ENCODE peak calls at places on chromosomes 2 and 18, in seven cellular contexts. One of them, this sample, is unnamed.

GRCh38 chr2:159613515-159614336 is 2.6 kb downstream of the BAZ2B start:
- DNase-seq in MM.1S: peak
- DNase-seq in tibial nerve: no peak
- DNase-seq in AG09309: no peak
- DNase-seq in neural progenitor cell: no peak
- DNase-seq in HCT116: no peak
- DNase-seq in psoas muscle: no peak
- DNase-seq in this sample: no peak

GRCh38 chr18:9038277-9038871 is 64.1 kb upstream of the NDUFV2 start:
- DNase-seq in neural progenitor cell: no peak
- DNase-seq in AG09309: no peak
- DNase-seq in psoas muscle: no peak
- DNase-seq in HCT116: no peak
- DNase-seq in tibial nerve: no peak
- DNase-seq in MM.1S: no peak
- DNase-seq in this sample: no peak

GRCh38 chr2:73176881-73177644 is 25.3 kb upstream of the NOTO start:
- DNase-seq in AG09309: peak
- DNase-seq in tibial nerve: peak
- DNase-seq in HCT116: peak
- DNase-seq in MM.1S: peak
- DNase-seq in neural progenitor cell: peak
- DNase-seq in psoas muscle: peak
- DNase-seq in this sample: no peak

GRCh38 chr2:227388537-227389011 is 825 bp upstream of the SCYGR1 start:
- DNase-seq in psoas muscle: no peak
- DNase-seq in AG09309: peak
- DNase-seq in tibial nerve: no peak
- DNase-seq in MM.1S: no peak
- DNase-seq in neural progenitor cell: no peak
- DNase-seq in HCT116: no peak
- DNase-seq in this sample: no peak

GRCh38 chr2:75113217-75113616 is 86.1 kb downstream of the TACR1 start:
- DNase-seq in HCT116: no peak
- DNase-seq in AG09309: no peak
- DNase-seq in MM.1S: no peak
- DNase-seq in psoas muscle: no peak
- DNase-seq in neural progenitor cell: no peak
- DNase-seq in tibial nerve: no peak
- DNase-seq in this sample: no peak

GRCh38 chr2:71466301-71467179 is 13.2 kb downstream of the DYSF start:
- DNase-seq in tibial nerve: no peak
- DNase-seq in neural progenitor cell: peak
- DNase-seq in MM.1S: no peak
- DNase-seq in HCT116: no peak
- DNase-seq in psoas muscle: peak
- DNase-seq in AG09309: no peak
- DNase-seq in this sample: no peak

GRCh38 chr18:38690626-38691025 is 1125.0 kb upstream of the CELF4 start:
- DNase-seq in neural progenitor cell: no peak
- DNase-seq in HCT116: no peak
- DNase-seq in psoas muscle: no peak
- DNase-seq in MM.1S: no peak
- DNase-seq in AG09309: no peak
- DNase-seq in tibial nerve: no peak
- DNase-seq in this sample: no peak

GRCh38 chr18:36477776-36478175 is 180.3 kb downstream of the FHOD3 start:
- DNase-seq in HCT116: no peak
- DNase-seq in tibial nerve: no peak
- DNase-seq in MM.1S: no peak
- DNase-seq in AG09309: no peak
- DNase-seq in psoas muscle: no peak
- DNase-seq in neural progenitor cell: no peak
- DNase-seq in this sample: no peak

GRCh38 chr2:119384971-119385370 is 18.2 kb downstream of the DBI start:
- DNase-seq in psoas muscle: no peak
- DNase-seq in AG09309: no peak
- DNase-seq in neural progenitor cell: no peak
- DNase-seq in tibial nerve: no peak
- DNase-seq in MM.1S: no peak
- DNase-seq in HCT116: no peak
- DNase-seq in this sample: no peak

GRCh38 chr2:95264626-95265025 is 9.6 kb upstream of the PROM2 start:
- DNase-seq in tibial nerve: no peak
- DNase-seq in HCT116: no peak
- DNase-seq in neural progenitor cell: no peak
- DNase-seq in AG09309: no peak
- DNase-seq in psoas muscle: no peak
- DNase-seq in MM.1S: no peak
- DNase-seq in this sample: no peak

GRCh38 chr18:48767090-48767670 is 183.6 kb downstream of the SMAD7 start:
- DNase-seq in psoas muscle: peak
- DNase-seq in HCT116: no peak
- DNase-seq in AG09309: no peak
- DNase-seq in neural progenitor cell: no peak
- DNase-seq in tibial nerve: no peak
- DNase-seq in MM.1S: no peak
- DNase-seq in this sample: no peak

GRCh38 chr2:217568289-217568985 is 434.4 kb downstream of the TNS1 start:
- DNase-seq in HCT116: no peak
- DNase-seq in psoas muscle: no peak
- DNase-seq in tibial nerve: no peak
- DNase-seq in neural progenitor cell: no peak
- DNase-seq in MM.1S: no peak
- DNase-seq in AG09309: peak
- DNase-seq in this sample: no peak

GRCh38 chr2:136874258-136874657 is 108.9 kb downstream of the THSD7B start:
- DNase-seq in tibial nerve: no peak
- DNase-seq in HCT116: no peak
- DNase-seq in psoas muscle: no peak
- DNase-seq in neural progenitor cell: peak
- DNase-seq in MM.1S: peak
- DNase-seq in AG09309: no peak
- DNase-seq in this sample: no peak

GRCh38 chr2:143807192-143807591 is 678.0 kb downstream of the ARHGAP15 start:
- DNase-seq in psoas muscle: no peak
- DNase-seq in neural progenitor cell: no peak
- DNase-seq in MM.1S: no peak
- DNase-seq in HCT116: no peak
- DNase-seq in tibial nerve: no peak
- DNase-seq in AG09309: no peak
- DNase-seq in this sample: no peak

GRCh38 chr2:224712346-224712745 is 3.8 kb downstream of the CCDC195 start:
- DNase-seq in HCT116: no peak
- DNase-seq in neural progenitor cell: no peak
- DNase-seq in AG09309: no peak
- DNase-seq in tibial nerve: no peak
- DNase-seq in MM.1S: no peak
- DNase-seq in psoas muscle: no peak
- DNase-seq in this sample: no peak

GRCh38 chr2:240523451-240524281 is 34.1 kb downstream of the ANKMY1 start:
- DNase-seq in AG09309: no peak
- DNase-seq in tibial nerve: no peak
- DNase-seq in HCT116: no peak
- DNase-seq in MM.1S: no peak
- DNase-seq in psoas muscle: no peak
- DNase-seq in neural progenitor cell: no peak
- DNase-seq in this sample: no peak

GRCh38 chr2:192236136-192236535 is 41.4 kb upstream of the TMEFF2 start:
- DNase-seq in MM.1S: no peak
- DNase-seq in neural progenitor cell: no peak
- DNase-seq in psoas muscle: no peak
- DNase-seq in tibial nerve: no peak
- DNase-seq in AG09309: peak
- DNase-seq in HCT116: no peak
- DNase-seq in this sample: no peak

GRCh38 chr2:38997784-38998183 is 108.1 kb downstream of the ARHGEF33 start:
- DNase-seq in HCT116: no peak
- DNase-seq in neural progenitor cell: no peak
- DNase-seq in tibial nerve: no peak
- DNase-seq in psoas muscle: no peak
- DNase-seq in MM.1S: no peak
- DNase-seq in AG09309: peak
- DNase-seq in this sample: no peak

GRCh38 chr2:166181813-166182154 is 54.0 kb upstream of the SCN1A start:
- DNase-seq in tibial nerve: no peak
- DNase-seq in AG09309: no peak
- DNase-seq in psoas muscle: no peak
- DNase-seq in MM.1S: no peak
- DNase-seq in HCT116: no peak
- DNase-seq in neural progenitor cell: no peak
- DNase-seq in this sample: no peak

GRCh38 chr2:166179201-166179600 is 51.4 kb upstream of the SCN1A start:
- DNase-seq in neural progenitor cell: no peak
- DNase-seq in MM.1S: no peak
- DNase-seq in AG09309: no peak
- DNase-seq in tibial nerve: no peak
- DNase-seq in psoas muscle: no peak
- DNase-seq in HCT116: no peak
- DNase-seq in this sample: no peak

GRCh38 chr2:166184789-166185188 is 57.0 kb upstream of the SCN1A start:
- DNase-seq in tibial nerve: no peak
- DNase-seq in neural progenitor cell: no peak
- DNase-seq in HCT116: no peak
- DNase-seq in AG09309: no peak
- DNase-seq in psoas muscle: no peak
- DNase-seq in MM.1S: no peak
- DNase-seq in this sample: peak

DNA sequence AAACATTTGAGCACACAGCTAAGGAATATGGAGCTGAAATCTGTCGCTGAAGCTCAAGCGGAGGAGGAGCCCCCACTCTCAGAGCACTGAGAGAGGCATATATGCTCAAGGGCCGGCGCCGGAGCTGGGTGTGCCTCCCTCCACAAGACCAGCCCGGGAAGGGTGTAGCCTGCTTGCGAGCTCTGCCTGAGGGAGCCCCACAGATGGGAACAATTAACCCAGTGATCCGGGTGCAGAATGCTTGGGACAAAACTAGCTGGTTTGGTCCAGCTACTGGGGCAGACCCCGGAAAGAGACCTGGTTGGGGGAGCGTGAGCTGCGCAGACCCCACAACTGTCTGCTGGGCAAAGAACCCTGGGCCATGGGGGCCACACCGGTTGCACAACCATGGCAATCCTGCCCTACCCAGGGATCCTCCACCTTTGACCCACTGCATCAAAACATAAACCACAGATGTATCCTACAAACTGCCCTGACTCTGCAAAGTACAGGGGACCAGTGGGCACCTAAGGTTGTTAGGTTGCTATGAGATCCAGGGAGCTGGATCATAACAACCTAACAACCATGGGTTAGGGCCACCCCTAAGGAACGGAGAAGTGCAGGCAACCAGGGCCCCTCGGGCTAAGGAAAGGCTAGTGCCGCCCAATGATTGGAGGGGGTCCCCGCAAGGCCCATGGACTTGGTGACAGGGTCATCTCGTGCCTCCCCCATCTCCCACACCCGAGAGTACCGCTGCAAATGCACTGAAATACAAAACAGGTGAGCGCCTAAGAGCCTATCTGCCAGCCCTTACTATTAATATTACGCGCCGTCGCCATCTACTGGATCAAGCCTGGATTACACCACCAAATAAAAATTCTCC is 53.4 kb upstream of the SCN1A start:
- DNase-seq in tibial nerve: peak
- DNase-seq in neural progenitor cell: peak
- DNase-seq in HCT116: peak
- DNase-seq in AG09309: peak
- DNase-seq in psoas muscle: peak
- DNase-seq in MM.1S: peak
- DNase-seq in this sample: no peak
- TF ChIP-seq CTCF in tibial nerve: peak
- TF ChIP-seq CTCF in neural progenitor cell: peak
- TF ChIP-seq CTCF in HCT116: peak
- TF ChIP-seq CTCF in AG09309: peak
- TF ChIP-seq CTCF in psoas muscle: peak
- TF ChIP-seq CTCF in MM.1S: peak
- TF ChIP-seq CTCF in this sample: peak

DNA sequence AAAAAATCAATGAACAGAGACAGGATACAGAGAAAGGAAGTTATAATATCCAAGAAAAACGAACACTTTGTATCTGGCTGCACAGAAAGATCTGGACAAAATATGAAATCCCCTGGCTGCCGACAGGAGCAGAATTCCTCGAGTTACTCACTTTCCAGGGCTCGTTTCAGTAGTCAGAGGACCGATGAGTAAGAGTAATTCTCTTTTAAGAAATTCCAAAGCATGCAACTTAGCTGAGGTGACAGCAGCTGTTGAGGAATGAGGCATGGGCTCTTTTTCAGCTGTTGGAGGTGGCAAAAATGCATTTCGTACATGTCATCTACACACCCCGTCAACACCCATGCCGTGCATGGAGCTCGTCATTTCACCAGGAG is 210.7 kb upstream of the SMIM21 start:
- DNase-seq in neural progenitor cell: no peak
- DNase-seq in AG09309: no peak
- DNase-seq in MM.1S: no peak
- DNase-seq in psoas muscle: no peak
- DNase-seq in tibial nerve: peak
- DNase-seq in HCT116: no peak
- DNase-seq in this sample: no peak
- H3K4me3 ChIP-seq in neural progenitor cell: no peak
- H3K4me3 ChIP-seq in AG09309: peak
- H3K4me3 ChIP-seq in MM.1S: no peak
- H3K4me3 ChIP-seq in psoas muscle: peak
- H3K4me3 ChIP-seq in tibial nerve: peak
- H3K4me3 ChIP-seq in HCT116: no peak
- H3K4me3 ChIP-seq in this sample: no peak

GRCh38 chr2:9138507-9139085 is 68.0 kb upstream of the ASAP2 start:
- DNase-seq in MM.1S: no peak
- DNase-seq in HCT116: no peak
- DNase-seq in AG09309: no peak
- DNase-seq in neural progenitor cell: peak
- DNase-seq in psoas muscle: no peak
- DNase-seq in tibial nerve: no peak
- DNase-seq in this sample: no peak
- TF ChIP-seq CTCF in MM.1S: peak
- TF ChIP-seq CTCF in HCT116: peak
- TF ChIP-seq CTCF in AG09309: peak
- TF ChIP-seq CTCF in neural progenitor cell: peak
- TF ChIP-seq CTCF in psoas muscle: no peak
- TF ChIP-seq CTCF in tibial nerve: no peak
- TF ChIP-seq CTCF in this sample: peak

GRCh38 chr18:75227535-75227934 is 16.9 kb downstream of the TSHZ1 start:
- DNase-seq in AG09309: no peak
- DNase-seq in tibial nerve: no peak
- DNase-seq in MM.1S: no peak
- DNase-seq in neural progenitor cell: no peak
- DNase-seq in HCT116: no peak
- DNase-seq in psoas muscle: no peak
- DNase-seq in this sample: no peak

GRCh38 chr18:75226301-75226955 is 15.8 kb downstream of the TSHZ1 start:
- DNase-seq in neural progenitor cell: no peak
- DNase-seq in tibial nerve: no peak
- DNase-seq in psoas muscle: no peak
- DNase-seq in AG09309: no peak
- DNase-seq in MM.1S: no peak
- DNase-seq in HCT116: no peak
- DNase-seq in this sample: no peak

GRCh38 chr18:75229437-75229836 is 18.8 kb downstream of the TSHZ1 start:
- DNase-seq in MM.1S: no peak
- DNase-seq in AG09309: no peak
- DNase-seq in HCT116: no peak
- DNase-seq in neural progenitor cell: no peak
- DNase-seq in psoas muscle: no peak
- DNase-seq in tibial nerve: no peak
- DNase-seq in this sample: no peak

GRCh38 chr18:75228967-75229366 is 18.4 kb downstream of the TSHZ1 start:
- DNase-seq in tibial nerve: no peak
- DNase-seq in MM.1S: no peak
- DNase-seq in AG09309: no peak
- DNase-seq in psoas muscle: no peak
- DNase-seq in HCT116: no peak
- DNase-seq in neural progenitor cell: no peak
- DNase-seq in this sample: no peak

GRCh38 chr18:75226956-75227316 is 16.3 kb downstream of the TSHZ1 start:
- DNase-seq in AG09309: no peak
- DNase-seq in neural progenitor cell: no peak
- DNase-seq in HCT116: no peak
- DNase-seq in tibial nerve: no peak
- DNase-seq in MM.1S: no peak
- DNase-seq in psoas muscle: no peak
- DNase-seq in this sample: no peak
- H3K4me3 ChIP-seq in AG09309: no peak
- H3K4me3 ChIP-seq in neural progenitor cell: no peak
- H3K4me3 ChIP-seq in HCT116: no peak
- H3K4me3 ChIP-seq in tibial nerve: peak
- H3K4me3 ChIP-seq in MM.1S: no peak
- H3K4me3 ChIP-seq in psoas muscle: peak
- H3K4me3 ChIP-seq in this sample: peak

This sample was measured in epithelial cell of proximal tubule.